ENCODE peak calls at places on chromosomes 11 and 22, in five cellular contexts. Q, F, N, L and V are unnamed samples.
A peak's percentile ranks its signal among the peaks of the same experiment; 100 is the strongest.

GRCh38 chr22:40875111-40875510 is 13.2 kb upstream of the DNAJB7 start:
- DNase-seq in Q (no peak), L (no peak), N (no peak), F (no peak), V (no peak)

GRCh38 chr11:128552783-128553661 is 34.3 kb downstream of the ETS1 start:
- DNase-seq in L (peak; percentile 55), N (no peak), F (no peak), Q (peak; percentile 35), V (no peak)

GRCh38 chr11:93198221-93198650 is 445 bp upstream of the SLC36A4 start:
- DNase-seq in Q (no peak), L (no peak), N (no peak), F (peak; percentile 11), V (no peak)

GRCh38 chr11:47470671-47471070 is 21.7 kb upstream of the RAPSN start:
- DNase-seq in L (no peak), F (no peak), N (no peak), Q (no peak), V (no peak)

GRCh38 chr11:97717922-97718321 is 1302.8 kb upstream of the CNTN5 start:
- DNase-seq in N (peak; percentile 75), F (no peak), L (no peak), Q (no peak), V (no peak)

GRCh38 chr22:37804886-37805857 is 2.6 kb upstream of the GCAT start:
- DNase-seq in N (peak; percentile 96), L (peak; percentile 95), Q (peak; percentile 90), F (peak; percentile 58), V (peak; percentile 38)

GRCh38 chr11:123103326-123103980 is 41.5 kb upstream of the HSPA8 start:
- DNase-seq in F (peak; percentile 42), N (no peak), Q (peak; percentile 63), L (peak; percentile 93), V (no peak)

GRCh38 chr22:29330753-29331152 is 15.3 kb upstream of the RASL10A start:
- DNase-seq in N (peak; percentile 89), F (no peak), L (no peak), Q (peak; percentile 77), V (no peak)

GRCh38 chr11:65147352-65148075 is 13.2 kb upstream of the SYVN1 start:
- DNase-seq in Q (no peak), F (no peak), N (no peak), L (no peak), V (no peak)

GRCh38 chr11:117239295-117239694 is 6.8 kb downstream of the RNF214 start:
- DNase-seq in N (no peak), L (no peak), Q (no peak), F (no peak), V (no peak)

GRCh38 chr11:47950396-47950795 is 30.0 kb upstream of the PTPRJ start:
- DNase-seq in Q (no peak), L (no peak), F (peak; percentile 78), N (no peak), V (peak; percentile 52)

GRCh38 chr11:62614275-62614674 is 1.2 kb downstream of the ROM1 start:
- DNase-seq in L (no peak), Q (no peak), F (no peak), N (peak; percentile 77), V (no peak)

GRCh38 chr11:119991669-119992068 is 146.2 kb downstream of the TRIM29 start:
- DNase-seq in N (peak; percentile 58), Q (no peak), L (no peak), F (no peak), V (no peak)

GRCh38 chr22:43001271-43002197 is 13.4 kb downstream of the PACSIN2 start:
- DNase-seq in N (no peak), Q (no peak), F (peak; percentile 18), L (no peak), V (no peak)

GRCh38 chr11:64372802-64373597 is 14.0 kb downstream of the RPS6KA4 start:
- DNase-seq in F (no peak), Q (no peak), N (peak; percentile 88), L (no peak), V (no peak)

GRCh38 chr22:48761546-48761945 is 1066.1 kb downstream of the BRD1 start:
- DNase-seq in F (no peak), N (no peak), L (peak; percentile 70), Q (no peak), V (no peak)

GRCh38 chr11:114090225-114090624 is 30.7 kb downstream of the ZBTB16 start:
- DNase-seq in L (no peak), N (no peak), Q (no peak), F (no peak), V (no peak)

GRCh38 chr11:2178906-2179494 is 7.4 kb upstream of the TH start:
- DNase-seq in L (no peak), F (no peak), Q (no peak), N (no peak), V (no peak)

GRCh38 chr22:30079952-30080533 is at the start of gene HORMAD2:
- DNase-seq in F (no peak), Q (peak; percentile 26), N (peak; percentile 86), L (no peak), V (no peak)

GRCh38 chr11:8768625-8769333 is 86.2 kb downstream of the RPL27A start:
- DNase-seq in Q (peak; percentile 59), N (no peak), L (no peak), F (no peak), V (no peak)

GRCh38 chr11:106714179-106714578 is 304.1 kb downstream of the GUCY1A2 start:
- DNase-seq in N (no peak), L (no peak), F (no peak), Q (no peak), V (no peak)

GRCh38 chr11:106723071-106723470 is 295.2 kb downstream of the GUCY1A2 start:
- DNase-seq in N (no peak), Q (no peak), L (no peak), F (no peak), V (no peak)

GRCh38 chr11:106717222-106717621 is 301.1 kb downstream of the GUCY1A2 start:
- DNase-seq in L (no peak), N (no peak), Q (no peak), F (no peak), V (no peak)
- H3K4me1 ChIP-seq in L (no peaks in the 10 kb centered on the region), N (no peaks in the 10 kb centered on the region), Q (no peaks in the 10 kb centered on the region), F (no peaks in the 10 kb centered on the region), V (no peaks in the 10 kb centered on the region)

DNA sequence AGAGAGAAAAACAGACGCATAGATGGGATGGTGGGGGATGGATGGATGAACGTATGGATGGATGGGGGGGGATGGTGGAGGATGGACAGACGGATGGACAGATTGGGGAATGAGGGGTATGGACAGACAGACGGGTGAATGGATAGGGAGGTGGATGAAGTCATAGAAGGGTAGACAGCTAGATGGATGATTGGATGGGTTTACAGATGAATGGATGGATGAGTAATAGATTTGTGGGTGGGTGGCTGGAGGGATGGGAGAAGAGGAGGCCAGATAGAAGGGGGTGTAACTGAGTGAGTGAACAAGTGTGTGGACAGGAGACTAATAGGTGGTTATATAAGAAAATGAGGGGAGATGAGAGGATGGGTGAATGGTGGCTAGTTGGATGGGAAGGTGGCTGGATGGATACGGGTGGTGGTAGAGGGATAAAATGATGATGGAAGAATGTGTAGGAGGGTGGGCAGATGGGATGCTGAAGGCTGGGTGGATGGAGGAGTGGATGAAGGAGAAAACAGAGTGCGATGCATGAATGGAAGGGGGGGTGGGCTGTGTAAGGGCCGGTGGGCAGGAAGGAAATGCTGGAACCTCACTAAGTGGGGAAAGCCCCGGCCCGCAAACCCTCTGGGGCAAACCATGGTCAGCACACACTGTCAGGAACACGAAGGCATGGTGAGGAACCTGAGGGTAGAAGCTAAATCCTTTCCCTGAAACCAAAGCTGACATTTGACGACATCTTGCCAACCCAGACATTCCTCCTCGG is 21.6 kb downstream of the ARVCF start:
- DNase-seq in F (no peak), L (no peak), Q (no peak), N (peak; percentile 2), V (no peak)
- H3K27ac ChIP-seq in F (no peak overlapping the region), L (peak overlapping the region; percentile 72), Q (no peak overlapping the region), N (peak overlapping the region; percentile 77), V (no peak overlapping the region)

GRCh38 chr22:44496305-44496704 is 1.7 kb downstream of the RTL6 start:
- DNase-seq in N (peak; percentile 71), L (peak; percentile 68), Q (peak; percentile 23), F (no peak), V (no peak)

GRCh38 chr22:44497904-44498242 is at the start of gene RTL6:
- DNase-seq in L (no peak), F (no peak), N (no peak), Q (no peak), V (no peak)

GRCh38 chr22:44496844-44497217 is 1.2 kb downstream of the RTL6 start:
- DNase-seq in L (peak; percentile 91), N (peak; percentile 78), F (peak; percentile 4), Q (peak; percentile 25), V (no peak)

GRCh38 chr22:44495629-44496028 is 2.4 kb downstream of the RTL6 start:
- DNase-seq in N (no peak), L (no peak), Q (no peak), F (no peak), V (no peak)

DNA sequence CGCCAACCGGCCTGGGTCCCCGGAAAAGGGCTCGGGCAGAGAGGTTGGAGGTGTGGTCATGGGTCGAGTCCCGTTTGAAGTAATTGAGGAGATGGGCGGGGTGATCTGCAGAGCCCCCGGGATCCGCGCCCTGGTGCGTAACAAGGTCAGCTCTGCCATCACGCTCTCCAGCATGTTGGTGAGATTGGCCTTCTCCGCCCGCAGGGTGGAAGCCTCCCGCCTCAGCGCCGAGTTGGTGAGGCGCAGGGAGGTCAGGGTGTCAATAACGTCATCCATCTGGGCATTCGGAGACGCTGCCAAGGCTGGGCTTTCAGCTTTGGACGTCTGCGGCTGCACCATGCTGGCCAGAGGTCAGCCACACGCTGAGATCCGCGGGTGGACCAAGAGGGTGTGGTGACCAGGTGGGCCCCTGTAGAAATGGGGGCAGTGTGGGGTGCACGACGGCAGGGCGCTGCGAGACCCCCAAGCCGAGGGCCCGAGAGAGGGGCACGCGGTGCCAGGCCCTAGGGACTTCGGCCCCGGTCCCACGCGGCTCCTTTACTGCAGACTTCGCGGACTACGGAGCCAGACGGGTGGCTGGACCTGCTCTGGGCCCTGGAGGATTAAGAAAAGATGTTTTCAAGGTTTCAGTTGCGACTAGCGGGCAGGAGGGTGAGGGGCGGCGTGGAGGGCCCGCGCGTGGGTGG is 672 bp downstream of the RTL6 start:
- DNase-seq in L (peak; percentile 81), N (peak; percentile 81), F (no peak), Q (peak; percentile 65), V (no peak)
- H3K4me1 ChIP-seq in L (peaks cover 42% of the 10 kb centered on the region), N (peaks cover 12% of the 10 kb centered on the region), F (peaks cover 4% of the 10 kb centered on the region), Q (peaks cover 10% of the 10 kb centered on the region), V (peaks cover 44% of the 10 kb centered on the region)

GRCh38 chr11:728901-729491 is 18.3 kb upstream of the TALDO1 start:
- DNase-seq in Q (no peak), F (no peak), L (no peak), N (peak; percentile 71), V (no peak)

GRCh38 chr11:729492-730074 is 17.7 kb upstream of the TALDO1 start:
- DNase-seq in Q (no peak), N (peak; percentile 75), L (no peak), F (no peak), V (no peak)

GRCh38 chr11:737366-737765 is 9.9 kb upstream of the TALDO1 start:
- DNase-seq in N (no peak), F (no peak), Q (no peak), L (no peak), V (no peak)

GRCh38 chr11:736431-736830 is 10.8 kb upstream of the TALDO1 start:
- DNase-seq in F (no peak), N (no peak), L (no peak), Q (no peak), V (no peak)

DNA sequence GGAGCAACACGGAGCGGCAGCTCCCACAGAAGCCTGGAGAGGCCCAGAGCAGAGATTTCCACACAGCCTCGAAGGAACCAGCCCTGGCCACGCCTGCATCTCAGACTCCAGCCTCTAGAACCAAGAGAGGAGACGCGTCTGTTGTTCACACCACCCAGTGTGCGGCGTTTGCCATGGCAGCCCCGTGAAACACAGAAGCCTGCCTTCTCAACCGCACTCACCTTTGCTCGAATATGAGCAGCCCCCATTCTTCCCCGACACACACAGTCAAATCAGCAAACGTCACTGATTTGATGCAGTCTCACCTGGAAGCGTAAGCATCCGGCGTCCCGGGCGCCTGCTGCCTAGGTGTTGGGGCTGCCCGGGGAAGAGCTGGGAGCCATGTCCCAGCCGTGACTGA is 14.2 kb upstream of the TALDO1 start:
- DNase-seq in L (no peak), F (no peak), N (no peak), Q (no peak), V (no peak)
- H3K27ac ChIP-seq in L (no peak overlapping the region), F (no peak overlapping the region), N (no peak overlapping the region), Q (no peak overlapping the region), V (no peak overlapping the region)